ENCODE peak calls at places on chromosome 14, in six cellular contexts. D is esophagus muscularis mucosa, P is GM20000, S is cardiac muscle cell, W is HFF-Myc, J is B cell. A is an unnamed sample.

GRCh38 chr14:95485222-95485819 is 31.1 kb downstream of the SYNE3 start:
- DNase-seq in D (no peak), P (no peak), S (no peak), W (no peak), J (no peak), A (no peak)

GRCh38 chr14:75648066-75648838 is 12.4 kb downstream of the ERG28 start:
- DNase-seq in D (no peak), P (no peak), S (peak), W (peak), J (no peak), A (no peak)

GRCh38 chr14:52013984-52014600 is 24.7 kb downstream of the RTRAF start:
- DNase-seq in D (no peak), P (no peak), S (no peak), W (no peak), J (no peak), A (no peak)

GRCh38 chr14:65110525-65110924 is 8.2 kb upstream of the MAX start:
- DNase-seq in D (no peak), P (no peak), S (no peak), W (no peak), J (no peak), A (no peak)

GRCh38 chr14:50836515-50836914 is 5.6 kb upstream of the NIN start:
- DNase-seq in D (no peak), P (no peak), S (no peak), W (no peak), J (no peak), A (no peak)

GRCh38 chr14:99872786-99873440 is 79.7 kb downstream of the EML1 start:
- DNase-seq in D (no peak), P (no peak), S (no peak), W (no peak), J (no peak), A (no peak)

GRCh38 chr14:21852061-21852664 is 178.5 kb upstream of the OR4E1 start:
- DNase-seq in D (no peak), P (peak), S (peak), W (no peak), J (peak), A (peak)

GRCh38 chr14:94469261-94469660 is 6.7 kb downstream of the SERPINA9 start:
- DNase-seq in D (no peak), P (no peak), S (no peak), W (no peak), J (no peak), A (no peak)

GRCh38 chr14:67502867-67503266 is 14.3 kb upstream of the TMEM229B start:
- DNase-seq in D (no peak), P (no peak), S (no peak), W (no peak), J (no peak), A (no peak)

GRCh38 chr14:45650754-45651153 is 397.8 kb upstream of the MIS18BP1 start:
- DNase-seq in D (no peak), P (no peak), S (no peak), W (no peak), J (no peak), A (no peak)
- TF ChIP-seq CTCF in D (no peak), P (no peak), S (no peak), W (no peak), J (no peak), A (no peak)

GRCh38 chr14:86153480-86153879 is 623.5 kb downstream of the FLRT2 start:
- DNase-seq in D (no peak), P (no peak), S (no peak), W (no peak), J (no peak), A (no peak)
- TF ChIP-seq CTCF in D (no peak), P (no peak), S (no peak), W (peak), J (no peak), A (no peak)

GRCh38 chr14:58772061-58772604 is 134.4 kb downstream of the DACT1 start:
- DNase-seq in D (no peak), P (no peak), S (no peak), W (no peak), J (no peak), A (no peak)

GRCh38 chr14:58774531-58774930 is 136.8 kb downstream of the DACT1 start:
- DNase-seq in D (no peak), P (no peak), S (no peak), W (no peak), J (no peak), A (no peak)

GRCh38 chr14:58771016-58771415 is 133.3 kb downstream of the DACT1 start:
- DNase-seq in D (no peak), P (no peak), S (no peak), W (no peak), J (no peak), A (no peak)

GRCh38 chr14:58770501-58770982 is 132.8 kb downstream of the DACT1 start:
- DNase-seq in D (no peak), P (no peak), S (no peak), W (no peak), J (no peak), A (no peak)

GRCh38 chr14:58772814-58773620 is 135.3 kb downstream of the DACT1 start:
- DNase-seq in D (no peak), P (no peak), S (no peak), W (no peak), J (no peak), A (no peak)
- TF ChIP-seq CTCF in D (no peak), P (no peak), S (no peak), W (peak), J (no peak), A (no peak)

DNA sequence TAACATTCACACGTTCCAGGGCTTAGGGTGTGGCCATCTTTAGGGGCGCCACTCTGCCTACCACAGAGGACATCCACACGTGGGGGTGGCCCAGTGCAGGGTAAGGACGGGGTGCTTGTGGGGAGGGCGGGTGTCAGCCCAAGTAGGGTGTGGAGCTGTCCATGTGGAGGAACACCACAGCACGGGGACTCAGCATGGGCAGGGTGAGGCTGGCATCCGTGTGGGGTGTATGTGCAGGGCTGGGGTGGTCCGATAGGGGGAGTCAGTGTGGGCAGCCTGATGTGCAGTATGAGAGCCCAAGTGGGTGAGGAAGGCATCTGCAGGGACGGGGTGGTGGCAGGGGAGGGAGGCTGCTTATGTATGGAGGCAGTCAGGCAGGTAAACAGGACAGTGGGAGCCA is 17.7 kb downstream of the PSMC1 start:
- DNase-seq in D (peak), P (no peak), S (no peak), W (no peak), J (no peak), A (no peak)
- TF ChIP-seq CTCF in D (no peak), P (no peak), S (no peak), W (no peak), J (no peak), A (no peak)

GRCh38 chr14:53908416-53908815 is 48.2 kb downstream of the BMP4 start:
- DNase-seq in D (no peak), P (no peak), S (peak), W (no peak), J (no peak), A (no peak)
- TF ChIP-seq CTCF in D (no peak), P (no peak), S (no peak), W (no peak), J (no peak), A (no peak)

GRCh38 chr14:80636071-80636470 is 305.5 kb downstream of the CEP128 start:
- DNase-seq in D (no peak), P (no peak), S (peak), W (no peak), J (no peak), A (no peak)
- TF ChIP-seq CTCF in D (no peak), P (peak), S (peak), W (peak), J (no peak), A (no peak)

GRCh38 chr14:92325835-92326234 is 2.9 kb downstream of the SLC24A4 start:
- DNase-seq in D (no peak), P (peak), S (no peak), W (no peak), J (peak), A (no peak)
- TF ChIP-seq CTCF in D (no peak), P (no peak), S (no peak), W (no peak), J (no peak), A (no peak)

DNA sequence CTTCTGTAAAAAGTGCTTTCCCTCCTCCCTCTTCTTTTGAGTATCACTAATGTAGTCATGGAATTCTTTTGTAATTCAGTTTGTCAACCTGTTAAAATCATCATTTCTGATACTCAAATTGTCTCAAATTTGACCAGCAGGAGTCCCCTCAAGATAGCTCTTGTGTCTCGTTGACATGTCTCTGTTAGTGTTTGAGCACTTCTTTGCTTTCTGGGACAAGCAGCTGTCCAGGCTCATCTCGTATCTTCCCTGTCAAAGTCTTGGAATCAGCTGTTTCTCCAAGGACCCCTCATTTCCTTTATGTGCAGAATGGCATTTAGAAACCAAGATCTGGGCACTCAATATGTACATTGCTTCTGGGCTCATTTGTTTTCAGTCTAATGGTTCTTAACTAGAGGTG is 10.7 kb downstream of the CIPC start:
- DNase-seq in D (no peak), P (no peak), S (no peak), W (no peak), J (peak), A (no peak)
- TF ChIP-seq CTCF in D (no peak), P (no peak), S (no peak), W (no peak), J (peak), A (no peak)

GRCh38 chr14:35215110-35215872 is 76.9 kb upstream of the PSMA6 start:
- DNase-seq in D (no peak), P (peak), S (peak), W (peak), J (peak), A (no peak)
- TF ChIP-seq CTCF in D (peak), P (no peak), S (peak), W (peak), J (peak), A (no peak)

A was measured in CD8-positive, alpha-beta T cell.